ENCODE peak calls at places on chromosomes 3 and 15, in six cellular contexts. R is nucleus accumbens; Y is Right ventricle myocardium superior; G is activated CD4-positive, alpha-beta memory T cell treated with anti-CD3 and anti-CD28 coated beads for 36 hours; Q is MM.1S; B is heart left ventricle. E is an unnamed sample.
A peak's percentile ranks its signal among the peaks of the same experiment; 100 is the strongest.

GRCh38 chr3:12601072-12601471 is 44.2 kb downstream of the MKRN2 start:
- DNase-seq in R (no peak), Q (no peak), Y (no peak), B (no peak), G (no peak), E (no peak)

GRCh38 chr3:126370055-126370454 is 12.8 kb upstream of the KLF15 start:
- DNase-seq in R (no peak), Y (no peak), B (no peak), Q (no peak), G (no peak), E (no peak)

GRCh38 chr15:100276519-100276918 is 65.3 kb downstream of the ADAMTS17 start:
- DNase-seq in Q (no peak), B (no peak), G (no peak), R (no peak), Y (no peak), E (no peak)

GRCh38 chr15:84872009-84872900 is 12.2 kb upstream of the SLC28A1 start:
- DNase-seq in B (no peak), R (no peak), Y (no peak), G (no peak), Q (no peak), E (no peak)

GRCh38 chr3:45994661-45995369 is 809 bp downstream of the FYCO1 start:
- DNase-seq in B (no peak), Q (no peak), G (peak; percentile 67), R (no peak), Y (peak; percentile 47), E (no peak)

GRCh38 chr3:171970301-171970788 is 69.0 kb upstream of the FNDC3B start:
- DNase-seq in G (no peak), Q (no peak), B (no peak), R (no peak), Y (no peak), E (no peak)

GRCh38 chr3:69649713-69650419 is 89.4 kb upstream of the MITF start:
- DNase-seq in R (no peak), G (no peak), B (no peak), Y (no peak), Q (no peak), E (no peak)

GRCh38 chr15:42137461-42138261 is 18.8 kb downstream of the PLA2G4F start:
- DNase-seq in Q (peak; percentile 42), B (no peak), Y (no peak), R (no peak), G (peak; percentile 15), E (peak; percentile 41)

GRCh38 chr15:59616390-59616789 is 4.8 kb downstream of the GCNT3 start:
- DNase-seq in B (no peak), Y (no peak), Q (no peak), G (no peak), R (no peak), E (no peak)

GRCh38 chr3:169072494-169072893 is 591.0 kb downstream of the MECOM start:
- DNase-seq in B (no peak), Q (no peak), R (no peak), Y (no peak), G (no peak), E (no peak)

GRCh38 chr3:61796088-61796680 is 234.8 kb downstream of the PTPRG start:
- DNase-seq in G (no peak), Y (no peak), Q (no peak), R (no peak), B (no peak), E (no peak)

GRCh38 chr3:113243846-113244245 is 32.5 kb downstream of the BOC start:
- DNase-seq in B (no peak), Q (no peak), R (no peak), Y (no peak), G (no peak), E (no peak)

GRCh38 chr3:127732879-127733350 is 60.2 kb downstream of the ABTB1 start:
- DNase-seq in G (no peak), Q (no peak), R (no peak), Y (no peak), B (peak; percentile 26), E (no peak)

GRCh38 chr15:86634992-86635608 is 555.4 kb downstream of the AGBL1 start:
- DNase-seq in G (no peak), Q (no peak), B (no peak), Y (no peak), R (no peak), E (no peak)

GRCh38 chr3:178823556-178824229 is 247.9 kb downstream of the ZMAT3 start:
- DNase-seq in G (no peak), Q (no peak), R (no peak), B (no peak), Y (no peak), E (no peak)

GRCh38 chr15:70512772-70513362 is 250.5 kb downstream of the UACA start:
- DNase-seq in R (no peak), B (no peak), Q (peak; percentile 90), Y (peak; percentile 64), G (peak; percentile 86), E (no peak)

GRCh38 chr3:69110941-69111546 is 11.4 kb downstream of the LMOD3 start:
- DNase-seq in B (no peak), Q (no peak), G (no peak), Y (no peak), R (no peak), E (no peak)

GRCh38 chr3:188164248-188164687 is 10.3 kb downstream of the LPP start:
- DNase-seq in Q (no peak), G (peak; percentile 59), B (no peak), Y (no peak), R (no peak), E (peak; percentile 59)

E was measured in ureter.